ENCODE peak calls at places on chromosome 19, in ten cellular contexts. E is PC-9, P is cardiac fibroblast, V is IMR-90, N is astrocyte of the cerebellum, M is type B pancreatic cell, Q is AG09309, C is AG04450, Z is left lung, D is left ventricle myocardium inferior. X is an unnamed sample.
A peak's percentile ranks its signal among the peaks of the same experiment; 100 is the strongest.

GRCh38 chr19:39208175-39208795 is 4.2 kb upstream of the SYCN start:
- DNase-seq in E (no peak), P (no peak), V (no peak), N (no peak), M (no peak), Q (no peak), C (no peak), Z (no peak), D (no peak), X (no peak)

GRCh38 chr19:50475101-50475568 is 1.2 kb upstream of the EMC10 start:
- DNase-seq in E (no peak), P (no peak), V (no peak), N (no peak), M (no peak), Q (no peak), C (no peak), Z (peak; percentile 50), D (no peak), X (no peak)

GRCh38 chr19:51124216-51124615 is 490 bp upstream of the SIGLEC9 start:
- DNase-seq in E (no peak), P (no peak), V (no peak), N (no peak), M (no peak), Q (no peak), C (no peak), Z (no peak), D (no peak), X (no peak)

GRCh38 chr19:9165256-9165655 is 13.5 kb upstream of the OR7D2 start:
- DNase-seq in E (peak; percentile 44), P (no peak), V (peak; percentile 22), N (no peak), M (no peak), Q (no peak), C (no peak), Z (no peak), D (no peak), X (no peak)

GRCh38 chr19:1227655-1228054 is 10.2 kb downstream of the CBARP start:
- DNase-seq in E (no peak), P (no peak), V (no peak), N (no peak), M (no peak), Q (no peak), C (no peak), Z (no peak), D (no peak), X (no peak)

GRCh38 chr19:38204728-38205127 is 19.3 kb downstream of the DPF1 start:
- DNase-seq in E (no peak), P (no peak), V (no peak), N (no peak), M (no peak), Q (no peak), C (no peak), Z (no peak), D (no peak), X (no peak)

GRCh38 chr19:35569281-35569781 is 5.9 kb upstream of the ATP4A start:
- DNase-seq in E (no peak), P (no peak), V (no peak), N (no peak), M (no peak), Q (no peak), C (no peak), Z (no peak), D (no peak), X (no peak)

GRCh38 chr19:14048439-14049153 is 13.3 kb downstream of the PALM3 start:
- DNase-seq in E (peak; percentile 56), P (no peak), V (no peak), N (no peak), M (no peak), Q (no peak), C (no peak), Z (peak; percentile 87), D (peak; percentile 44), X (peak; percentile 70)

GRCh38 chr19:53388168-53388567 is 6.8 kb upstream of the ZNF765 start:
- DNase-seq in E (no peak), P (no peak), V (peak; percentile 39), N (no peak), M (no peak), Q (no peak), C (no peak), Z (no peak), D (no peak), X (no peak)

GRCh38 chr19:16203256-16204004 is 5.7 kb downstream of the AP1M1 start:
- DNase-seq in E (no peak), P (no peak), V (no peak), N (no peak), M (no peak), Q (no peak), C (no peak), Z (no peak), D (no peak), X (no peak)

GRCh38 chr19:39492225-39492624 is 6.5 kb upstream of the DLL3 start:
- DNase-seq in E (no peak), P (no peak), V (no peak), N (no peak), M (no peak), Q (no peak), C (no peak), Z (no peak), D (no peak), X (no peak)

GRCh38 chr19:22545751-22546150 is 88.4 kb upstream of the ZNF492 start:
- DNase-seq in E (no peak), P (no peak), V (no peak), N (no peak), M (no peak), Q (no peak), C (no peak), Z (no peak), D (peak; percentile 22), X (peak; percentile 9)

GRCh38 chr19:38769635-38770211 is 3.6 kb downstream of the LGALS7 start:
- DNase-seq in E (no peak), P (peak; percentile 87), V (peak; percentile 38), N (peak; percentile 8), M (peak; percentile 78), Q (no peak), C (peak; percentile 16), Z (peak; percentile 98), D (peak; percentile 92), X (peak; percentile 87)

GRCh38 chr19:50496189-50497029 is 14.6 kb downstream of the JOSD2 start:
- DNase-seq in E (no peak), P (peak; percentile 21), V (no peak), N (no peak), M (no peak), Q (no peak), C (no peak), Z (peak; percentile 61), D (peak; percentile 74), X (no peak)

GRCh38 chr19:29715695-29716581 is 877 bp upstream of the C19orf12 start:
- DNase-seq in E (no peak), P (peak; percentile 22), V (no peak), N (no peak), M (no peak), Q (no peak), C (no peak), Z (no peak), D (no peak), X (no peak)

GRCh38 chr19:3798137-3798536 is 12.0 kb upstream of the MATK start:
- DNase-seq in E (no peak), P (no peak), V (no peak), N (no peak), M (no peak), Q (no peak), C (no peak), Z (no peak), D (no peak), X (no peak)

GRCh38 chr19:3803114-3803888 is 17.1 kb upstream of the MATK start:
- DNase-seq in E (no peak), P (no peak), V (no peak), N (no peak), M (no peak), Q (no peak), C (no peak), Z (peak; percentile 51), D (no peak), X (no peak)

GRCh38 chr19:3804429-3804828 is 18.2 kb upstream of the MATK start:
- DNase-seq in E (no peak), P (no peak), V (no peak), N (no peak), M (no peak), Q (no peak), C (no peak), Z (peak; percentile 65), D (no peak), X (no peak)

GRCh38 chr19:3803986-3804385 is 17.8 kb upstream of the MATK start:
- DNase-seq in E (no peak), P (no peak), V (no peak), N (no peak), M (no peak), Q (no peak), C (no peak), Z (no peak), D (no peak), X (no peak)

GRCh38 chr19:3801412-3802096 is 15.4 kb upstream of the MATK start:
- DNase-seq in E (no peak), P (peak; percentile 13), V (no peak), N (no peak), M (no peak), Q (no peak), C (no peak), Z (peak; percentile 85), D (peak; percentile 34), X (peak; percentile 53)
- TF ChIP-seq CTCF in E (no peak), P (peak; percentile 11), V (peak; percentile 25), N (peak; percentile 28), M (peak; percentile 58), Q (peak; percentile 37), C (peak; percentile 49), Z (no peak), D (peak; percentile 24), X (no peak)

DNA sequence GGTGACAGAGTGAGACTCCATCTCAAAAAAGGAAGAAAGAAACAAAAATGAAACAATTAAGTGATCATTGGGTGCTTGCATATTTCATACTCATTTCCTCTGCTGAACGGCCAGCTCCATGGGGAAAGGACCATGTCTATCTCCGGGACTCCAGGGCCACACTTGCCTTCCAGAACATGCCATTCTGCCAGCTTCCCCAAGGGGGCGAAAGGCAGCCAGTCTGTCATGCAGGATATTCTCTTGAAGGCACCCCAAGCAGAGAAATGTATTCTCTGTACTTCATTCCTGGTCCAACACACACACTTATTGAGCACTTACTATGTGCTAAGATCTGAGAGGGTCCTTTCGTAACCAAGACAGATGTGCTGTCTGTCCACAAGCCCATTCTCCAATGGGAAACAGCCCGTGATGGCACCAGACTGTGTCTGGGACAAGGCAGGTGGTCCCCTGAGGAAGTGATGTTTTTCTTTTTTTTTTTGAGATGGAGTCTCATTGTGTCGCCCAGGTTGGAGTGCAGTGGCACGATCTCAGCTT is 10.2 kb upstream of the CARM1 start:
- DNase-seq in E (no peak), P (peak; percentile 37), V (no peak), N (no peak), M (no peak), Q (no peak), C (no peak), Z (peak; percentile 49), D (no peak), X (peak; percentile 66)
- TF ChIP-seq CTCF in E (peak; percentile 67), P (peak; percentile 63), V (peak; percentile 38), N (peak; percentile 53), M (peak; percentile 70), Q (peak; percentile 61), C (peak; percentile 56), Z (no peak), D (peak; percentile 38), X (peak; percentile 67)

GRCh38 chr19:32336259-32337111 is 8.9 kb upstream of the ZNF507 start:
- DNase-seq in E (no peak), P (peak; percentile 80), V (peak; percentile 59), N (no peak), M (no peak), Q (no peak), C (no peak), Z (no peak), D (peak; percentile 34), X (no peak)
- TF ChIP-seq CTCF in E (peak; percentile 31), P (peak; percentile 7), V (peak; percentile 44), N (no peak), M (no peak), Q (peak; percentile 14), C (peak; percentile 37), Z (no peak), D (no peak), X (no peak)

GRCh38 chr19:48308695-48309586 is 16.4 kb upstream of the EMP3 start:
- DNase-seq in E (no peak), P (peak; percentile 46), V (no peak), N (no peak), M (no peak), Q (no peak), C (no peak), Z (no peak), D (no peak), X (no peak)
- TF ChIP-seq CTCF in E (peak; percentile 37), P (peak; percentile 30), V (no peak), N (peak; percentile 48), M (peak; percentile 44), Q (peak; percentile 24), C (peak; percentile 46), Z (no peak), D (peak; percentile 33), X (no peak)